ENCODE peak calls at places on chromosomes 4 and X, in five cellular contexts. One of them, this sample, is unnamed. For H3K27me3 and H3K4me1, the result is how much of the 10 kb centered on the place peaks cover.

GRCh38 chr4:124279741-124280140 is 432.8 kb downstream of the ANKRD50 start:
- DNase-seq in GM23248: no peak
- DNase-seq in neural progenitor cell: no peak
- DNase-seq in thoracic aorta: no peak
- DNase-seq in testis: no peak
- DNase-seq in this sample: no peak

GRCh38 chr4:64538219-64538618 is 129.0 kb upstream of the TECRL start:
- DNase-seq in GM23248: no peak
- DNase-seq in neural progenitor cell: peak
- DNase-seq in thoracic aorta: no peak
- DNase-seq in testis: peak
- DNase-seq in this sample: no peak

GRCh38 chr4:177214935-177215334 is 94.7 kb upstream of the NEIL3 start:
- DNase-seq in GM23248: peak
- DNase-seq in neural progenitor cell: no peak
- DNase-seq in thoracic aorta: no peak
- DNase-seq in testis: no peak
- DNase-seq in this sample: no peak

GRCh38 chr4:19947349-19947748 is 304.4 kb upstream of the SLIT2 start:
- DNase-seq in GM23248: peak
- DNase-seq in neural progenitor cell: no peak
- DNase-seq in thoracic aorta: no peak
- DNase-seq in testis: no peak
- DNase-seq in this sample: no peak

GRCh38 chrX:48940404-48940955 is 16.9 kb downstream of the OTUD5 start:
- DNase-seq in GM23248: no peak
- DNase-seq in neural progenitor cell: no peak
- DNase-seq in thoracic aorta: no peak
- DNase-seq in testis: no peak
- DNase-seq in this sample: no peak

GRCh38 chrX:130682990-130683389 is 220.0 kb downstream of the ENOX2 start:
- DNase-seq in GM23248: peak
- DNase-seq in neural progenitor cell: no peak
- DNase-seq in thoracic aorta: no peak
- DNase-seq in testis: no peak
- DNase-seq in this sample: no peak

GRCh38 chr4:141019772-141020171 is 113.5 kb downstream of the RNF150 start:
- DNase-seq in GM23248: no peak
- DNase-seq in neural progenitor cell: no peak
- DNase-seq in thoracic aorta: no peak
- DNase-seq in testis: no peak
- DNase-seq in this sample: no peak

GRCh38 chrX:5595570-5595969 is 633.1 kb downstream of the NLGN4X start:
- DNase-seq in GM23248: no peak
- DNase-seq in neural progenitor cell: no peak
- DNase-seq in thoracic aorta: no peak
- DNase-seq in testis: no peak
- DNase-seq in this sample: no peak

GRCh38 chrX:24357101-24357500 is 3.3 kb upstream of the SUPT20HL1 start:
- DNase-seq in GM23248: peak
- DNase-seq in neural progenitor cell: no peak
- DNase-seq in thoracic aorta: no peak
- DNase-seq in testis: no peak
- DNase-seq in this sample: no peak

GRCh38 chr4:165150545-165150944 is 37.9 kb upstream of the TMEM192 start:
- DNase-seq in GM23248: no peak
- DNase-seq in neural progenitor cell: no peak
- DNase-seq in thoracic aorta: no peak
- DNase-seq in testis: no peak
- DNase-seq in this sample: no peak

GRCh38 chrX:40100537-40101429 is 3.0 kb upstream of the BCOR start:
- DNase-seq in GM23248: no peak
- DNase-seq in neural progenitor cell: peak
- DNase-seq in thoracic aorta: no peak
- DNase-seq in testis: no peak
- DNase-seq in this sample: no peak

GRCh38 chr4:152352645-152353116 is 183.2 kb downstream of the FBXW7 start:
- DNase-seq in GM23248: peak
- DNase-seq in neural progenitor cell: peak
- DNase-seq in thoracic aorta: no peak
- DNase-seq in testis: peak
- DNase-seq in this sample: peak

GRCh38 chr4:2472187-2472586 is 3.3 kb downstream of the RNF4 start:
- DNase-seq in GM23248: peak
- DNase-seq in neural progenitor cell: no peak
- DNase-seq in thoracic aorta: no peak
- DNase-seq in testis: no peak
- DNase-seq in this sample: no peak

GRCh38 chrX:53449632-53450031 is 15.5 kb upstream of the HSD17B10 start:
- DNase-seq in GM23248: peak
- DNase-seq in neural progenitor cell: no peak
- DNase-seq in thoracic aorta: no peak
- DNase-seq in testis: no peak
- DNase-seq in this sample: no peak
- H3K27ac ChIP-seq in GM23248: no peak
- H3K27ac ChIP-seq in neural progenitor cell: no peak
- H3K27ac ChIP-seq in thoracic aorta: no peak
- H3K27ac ChIP-seq in testis: no peak
- H3K27ac ChIP-seq in this sample: no peak

DNA sequence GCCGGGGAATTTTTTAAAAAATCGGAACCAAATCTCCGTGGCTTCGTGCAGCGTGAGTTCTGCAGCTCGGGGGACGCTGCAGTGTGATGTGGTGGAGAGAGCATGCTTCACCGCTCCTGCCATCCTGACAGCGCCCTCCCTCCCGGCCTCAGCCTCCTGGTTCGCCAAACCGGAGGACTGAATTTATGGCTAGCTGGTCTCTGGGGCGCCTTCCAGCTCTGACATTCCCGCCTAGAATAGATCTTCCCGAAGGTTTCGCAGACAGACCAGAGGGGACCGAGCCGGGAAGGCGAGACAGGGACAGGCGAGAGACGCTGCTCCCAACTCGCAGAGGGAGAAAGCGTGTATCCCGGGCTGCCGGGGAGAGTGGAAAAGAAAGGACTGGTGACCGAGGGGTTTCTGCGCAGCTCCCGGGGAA is 25.9 kb downstream of the HOPX start:
- DNase-seq in GM23248: peak
- DNase-seq in neural progenitor cell: peak
- DNase-seq in thoracic aorta: no peak
- DNase-seq in testis: peak
- DNase-seq in this sample: no peak
- H3K27me3 ChIP-seq in GM23248: half or more
- H3K27me3 ChIP-seq in neural progenitor cell: half or more
- H3K27me3 ChIP-seq in thoracic aorta: under half
- H3K27me3 ChIP-seq in testis: under half
- H3K27me3 ChIP-seq in this sample: under half

DNA sequence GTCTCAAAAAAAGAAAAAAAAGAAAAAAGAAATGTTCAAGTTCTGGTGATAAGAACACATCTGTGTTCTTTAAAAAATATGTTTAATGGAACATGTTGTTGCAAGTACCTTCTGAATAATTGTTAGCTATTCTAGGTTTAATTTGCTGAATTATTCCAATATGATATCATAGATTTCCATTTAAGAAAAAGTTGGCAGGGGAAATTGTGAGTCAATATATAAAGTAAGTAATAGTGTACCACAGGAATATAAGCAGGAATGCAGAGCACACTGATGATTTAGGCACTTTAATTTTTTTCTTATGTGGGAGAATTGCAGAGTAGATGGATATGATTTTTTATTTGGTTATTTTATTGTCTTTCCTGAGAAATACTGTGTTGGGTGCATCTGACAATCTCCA is 190.7 kb downstream of the RPA4 start:
- DNase-seq in GM23248: peak
- DNase-seq in neural progenitor cell: no peak
- DNase-seq in thoracic aorta: no peak
- DNase-seq in testis: no peak
- DNase-seq in this sample: no peak
- H3K4me1 ChIP-seq in GM23248: under half
- H3K4me1 ChIP-seq in neural progenitor cell: under half
- H3K4me1 ChIP-seq in thoracic aorta: under half
- H3K4me1 ChIP-seq in testis: under half
- H3K4me1 ChIP-seq in this sample: under half

DNA sequence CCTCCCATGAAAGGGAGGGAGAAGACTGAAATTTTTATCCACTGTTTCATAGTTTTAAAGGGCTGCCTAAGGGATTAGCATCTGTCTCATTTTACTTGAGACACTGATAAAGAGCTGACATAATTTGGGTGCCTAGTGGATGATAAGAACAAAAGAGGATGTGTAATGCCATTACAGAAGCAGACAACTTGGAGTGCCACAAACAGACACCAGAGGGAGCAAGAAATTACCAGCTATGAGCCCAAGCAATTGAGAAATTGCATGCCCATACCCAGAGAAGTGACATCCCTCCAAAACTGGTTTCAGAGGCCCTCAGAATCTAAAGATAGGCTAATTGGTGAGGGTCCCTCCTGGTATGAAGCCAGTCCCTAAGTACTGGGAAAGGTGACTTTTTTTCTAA is 38.5 kb upstream of the POU3F4 start:
- DNase-seq in GM23248: peak
- DNase-seq in neural progenitor cell: peak
- DNase-seq in thoracic aorta: no peak
- DNase-seq in testis: peak
- DNase-seq in this sample: no peak
- H3K27ac ChIP-seq in GM23248: no peak
- H3K27ac ChIP-seq in neural progenitor cell: no peak
- H3K27ac ChIP-seq in thoracic aorta: no peak
- H3K27ac ChIP-seq in testis: no peak
- H3K27ac ChIP-seq in this sample: no peak

GRCh38 chrX:11678174-11678573 is 12.5 kb upstream of the ARHGAP6 start:
- DNase-seq in GM23248: peak
- DNase-seq in neural progenitor cell: no peak
- DNase-seq in thoracic aorta: no peak
- DNase-seq in testis: no peak
- DNase-seq in this sample: no peak
- H3K27me3 ChIP-seq in GM23248: under half
- H3K27me3 ChIP-seq in neural progenitor cell: under half
- H3K27me3 ChIP-seq in thoracic aorta: under half
- H3K27me3 ChIP-seq in testis: under half
- H3K27me3 ChIP-seq in this sample: under half

GRCh38 chr4:11182586-11183357 is 245.9 kb downstream of the HS3ST1 start:
- DNase-seq in GM23248: peak
- DNase-seq in neural progenitor cell: no peak
- DNase-seq in thoracic aorta: no peak
- DNase-seq in testis: no peak
- DNase-seq in this sample: no peak

GRCh38 chr4:11182031-11182430 is 246.7 kb downstream of the HS3ST1 start:
- DNase-seq in GM23248: no peak
- DNase-seq in neural progenitor cell: no peak
- DNase-seq in thoracic aorta: no peak
- DNase-seq in testis: no peak
- DNase-seq in this sample: no peak

GRCh38 chr4:11178433-11178832 is 250.3 kb downstream of the HS3ST1 start:
- DNase-seq in GM23248: no peak
- DNase-seq in neural progenitor cell: no peak
- DNase-seq in thoracic aorta: no peak
- DNase-seq in testis: no peak
- DNase-seq in this sample: no peak

GRCh38 chr4:11183358-11183745 is 245.3 kb downstream of the HS3ST1 start:
- DNase-seq in GM23248: no peak
- DNase-seq in neural progenitor cell: no peak
- DNase-seq in thoracic aorta: no peak
- DNase-seq in testis: no peak
- DNase-seq in this sample: no peak
- H3K4me1 ChIP-seq in GM23248: under half
- H3K4me1 ChIP-seq in neural progenitor cell: under half
- H3K4me1 ChIP-seq in thoracic aorta: under half
- H3K4me1 ChIP-seq in testis: under half
- H3K4me1 ChIP-seq in this sample: under half

DNA sequence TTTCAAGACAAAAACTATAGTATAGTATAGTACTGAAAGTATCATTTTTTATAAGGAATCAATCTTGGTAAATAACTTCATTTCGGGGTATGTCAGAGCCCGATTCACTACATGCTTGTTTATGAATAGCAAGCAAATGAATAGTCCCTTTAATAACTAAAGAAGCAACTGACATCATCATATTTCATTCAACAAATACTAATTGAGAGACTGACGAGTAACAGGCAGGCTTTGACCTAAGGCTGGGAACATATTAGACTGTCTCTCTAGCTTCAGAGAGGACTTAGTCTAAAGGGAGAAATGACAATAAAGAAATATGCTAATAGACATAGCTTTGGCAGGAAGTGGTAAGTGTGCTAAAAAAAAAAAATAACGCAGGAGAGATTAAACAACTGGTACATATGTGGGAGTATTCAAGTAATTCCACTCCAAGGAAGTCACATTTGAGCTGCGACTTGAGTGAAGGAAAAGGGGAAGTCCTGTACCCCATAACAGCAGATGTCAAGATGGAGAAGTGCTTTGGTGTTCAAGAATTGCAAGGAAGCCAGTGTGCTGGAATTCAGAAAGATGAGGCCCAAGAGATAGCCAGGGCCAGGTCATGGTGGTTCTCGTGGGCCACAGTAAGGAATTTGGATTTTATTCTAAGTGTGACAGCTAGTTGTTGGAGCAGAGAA is 284.9 kb downstream of the FBXO8 start:
- DNase-seq in GM23248: no peak
- DNase-seq in neural progenitor cell: no peak
- DNase-seq in thoracic aorta: no peak
- DNase-seq in testis: no peak
- DNase-seq in this sample: no peak
- H3K27ac ChIP-seq in GM23248: no peak
- H3K27ac ChIP-seq in neural progenitor cell: no peak
- H3K27ac ChIP-seq in thoracic aorta: no peak
- H3K27ac ChIP-seq in testis: no peak
- H3K27ac ChIP-seq in this sample: no peak

This sample was measured in vagina.